ENCODE peak calls at places on chromosomes 6 and 20, in ten cellular contexts. D is activated CD4-positive, CD25-positive, alpha-beta regulatory T cell; M is foreskin fibroblast; P is T-cell; V is stimulated activated CD4-positive, alpha-beta T cell treated with anti-CD3 and anti-CD28 coated beads, Interleukin-1b, Interleukin-23, amount 100 ng/mL, for 48 hours; Q is NCI-H1436; W is AG20443; X is CD8-positive, alpha-beta T cell; K is cerebellar cortex; I is midbrain. G is an unnamed sample.

GRCh38 chr20:48247961-48248360 is 462.7 kb upstream of the SULF2 start:
- DNase-seq in D (no peak), M (no peak), P (no peak), V (no peak), Q (no peak), W (no peak), X (no peak), K (no peak), I (no peak), G (no peak)

GRCh38 chr20:17947474-17947815 is 21.1 kb downstream of the SNX5 start:
- DNase-seq in D (no peak), M (no peak), P (no peak), V (no peak), Q (no peak), W (no peak), X (no peak), K (no peak), I (no peak), G (no peak)

GRCh38 chr6:2630362-2630761 is 120.4 kb downstream of the MYLK4 start:
- DNase-seq in D (no peak), M (peak), P (no peak), V (no peak), Q (no peak), W (peak), X (no peak), K (peak), I (no peak), G (peak)

GRCh38 chr6:41288025-41288777 is 1.7 kb upstream of the TREM1 start:
- DNase-seq in D (no peak), M (peak), P (no peak), V (no peak), Q (peak), W (no peak), X (no peak), K (no peak), I (no peak), G (no peak)

GRCh38 chr6:55040102-55040848 is 134.0 kb upstream of the HCRTR2 start:
- DNase-seq in D (no peak), M (peak), P (no peak), V (no peak), Q (no peak), W (peak), X (no peak), K (no peak), I (no peak), G (no peak)

GRCh38 chr20:36717657-36718056 is 28.2 kb downstream of the NDRG3 start:
- DNase-seq in D (no peak), M (peak), P (peak), V (no peak), Q (no peak), W (no peak), X (no peak), K (peak), I (peak), G (no peak)

GRCh38 chr20:54345301-54345724 is 130.1 kb upstream of the DOK5 start:
- DNase-seq in D (no peak), M (peak), P (no peak), V (no peak), Q (no peak), W (peak), X (no peak), K (no peak), I (no peak), G (no peak)

GRCh38 chr6:83231146-83231545 is 38.0 kb downstream of the RWDD2A start:
- DNase-seq in D (no peak), M (peak), P (no peak), V (no peak), Q (no peak), W (peak), X (no peak), K (no peak), I (no peak), G (no peak)

GRCh38 chr6:149459761-149460160 is 25.1 kb downstream of the ZC3H12D start:
- DNase-seq in D (no peak), M (peak), P (no peak), V (no peak), Q (no peak), W (no peak), X (no peak), K (no peak), I (no peak), G (no peak)

GRCh38 chr6:6717953-6718352 is 129.4 kb downstream of the LY86 start:
- DNase-seq in D (no peak), M (no peak), P (peak), V (no peak), Q (no peak), W (no peak), X (no peak), K (no peak), I (no peak), G (no peak)

GRCh38 chr20:35791823-35792222 is 20.0 kb downstream of the PHF20 start:
- DNase-seq in D (no peak), M (peak), P (no peak), V (peak), Q (no peak), W (peak), X (no peak), K (no peak), I (no peak), G (no peak)

GRCh38 chr6:36116480-36116879 is 13.8 kb upstream of the MAPK13 start:
- DNase-seq in D (no peak), M (no peak), P (no peak), V (no peak), Q (no peak), W (no peak), X (no peak), K (no peak), I (no peak), G (no peak)